ENCODE peak calls at places on chromosomes 3 and 15, in eight cellular contexts. Q, A, O, V, C, B, S and Y are unnamed samples.

GRCh38 chr3:64792458-64792857 is 104.7 kb upstream of the ADAMTS9 start:
- DNase-seq in Q (no peak), A (no peak), O (no peak), V (no peak), C (no peak), B (no peak), S (no peak), Y (no peak)

GRCh38 chr3:10619989-10620832 is 114.8 kb upstream of the ATP2B2 start:
- DNase-seq in Q (no peak), A (no peak), O (no peak), V (no peak), C (no peak), B (no peak), S (no peak), Y (no peak)

GRCh38 chr3:151047636-151048035 is 37.8 kb upstream of the MED12L start:
- DNase-seq in Q (peak), A (no peak), O (no peak), V (no peak), C (no peak), B (no peak), S (no peak), Y (no peak)

GRCh38 chr3:151750678-151751077 is 17.0 kb downstream of the AADACL2 start:
- DNase-seq in Q (no peak), A (no peak), O (no peak), V (no peak), C (no peak), B (no peak), S (no peak), Y (no peak)

GRCh38 chr3:16147226-16147625 is 27.3 kb upstream of the GALNT15 start:
- DNase-seq in Q (no peak), A (no peak), O (no peak), V (no peak), C (no peak), B (peak), S (no peak), Y (no peak)

GRCh38 chr3:38254872-38255271 is 10.7 kb upstream of the SLC22A13 start:
- DNase-seq in Q (no peak), A (no peak), O (no peak), V (no peak), C (no peak), B (no peak), S (no peak), Y (no peak)

GRCh38 chr3:157406376-157406775 is 30.3 kb upstream of the PTX3 start:
- DNase-seq in Q (no peak), A (no peak), O (no peak), V (no peak), C (no peak), B (no peak), S (no peak), Y (no peak)

GRCh38 chr3:78791745-78792144 is 976.1 kb downstream of the ROBO1 start:
- DNase-seq in Q (no peak), A (no peak), O (no peak), V (no peak), C (no peak), B (no peak), S (peak), Y (no peak)

GRCh38 chr3:46496745-46497555 is 826 bp upstream of the RTP3 start:
- DNase-seq in Q (no peak), A (peak), O (no peak), V (no peak), C (no peak), B (no peak), S (no peak), Y (no peak)

GRCh38 chr3:172666181-172666872 is 44.5 kb downstream of the NCEH1 start:
- DNase-seq in Q (no peak), A (no peak), O (no peak), V (no peak), C (no peak), B (no peak), S (peak), Y (no peak)

GRCh38 chr3:143595456-143596077 is 252.7 kb downstream of the SLC9A9 start:
- DNase-seq in Q (no peak), A (no peak), O (no peak), V (no peak), C (no peak), B (peak), S (no peak), Y (no peak)

GRCh38 chr3:37671000-37671483 is 190.6 kb upstream of the CTDSPL start:
- DNase-seq in Q (no peak), A (no peak), O (no peak), V (no peak), C (no peak), B (no peak), S (no peak), Y (no peak)

GRCh38 chr15:80415331-80415730 is 11.1 kb downstream of the ARNT2 start:
- DNase-seq in Q (no peak), A (no peak), O (no peak), V (no peak), C (no peak), B (no peak), S (no peak), Y (no peak)

GRCh38 chr3:178434206-178434805 is 101.9 kb upstream of the KCNMB2 start:
- DNase-seq in Q (no peak), A (no peak), O (no peak), V (no peak), C (no peak), B (no peak), S (peak), Y (no peak)

GRCh38 chr15:101533371-101534140 is 44.0 kb upstream of the PCSK6 start:
- DNase-seq in Q (no peak), A (no peak), O (no peak), V (no peak), C (no peak), B (no peak), S (no peak), Y (no peak)